ENCODE peak calls at places on chromosome 2, in eight cellular contexts. U is IMR-90, W is fibroblast of lung, F is heart right ventricle, J is right cardiac atrium, B is spleen, R is sigmoid colon, I is H9. P is an unnamed sample.

GRCh38 chr2:88099798-88100488 is 27.9 kb downstream of the FABP1 start:
- DNase-seq in R (no peak), J (no peak), U (peak), W (peak), B (no peak), F (no peak), I (peak), P (no peak)

GRCh38 chr2:79530443-79530842 is 17.6 kb downstream of the CTNNA2 start:
- DNase-seq in W (no peak), B (no peak), J (no peak), U (no peak), F (no peak), I (no peak), R (no peak), P (peak)

GRCh38 chr2:229980440-229981184 is 58.3 kb downstream of the FBXO36 start:
- DNase-seq in U (peak), J (peak), F (peak), I (peak), R (peak), W (peak), B (peak), P (peak)

GRCh38 chr2:38243186-38243890 is 133.7 kb downstream of the ATL2 start:
- DNase-seq in I (no peak), F (no peak), B (no peak), R (no peak), U (no peak), J (no peak), W (no peak), P (no peak)

GRCh38 chr2:162333968-162334367 is 10.0 kb upstream of the GCA start:
- DNase-seq in B (no peak), U (peak), W (no peak), F (no peak), J (no peak), R (no peak), I (peak), P (peak)

GRCh38 chr2:84494070-84494469 is 22.2 kb upstream of the DNAH6 start:
- DNase-seq in B (no peak), J (no peak), U (peak), W (no peak), R (no peak), F (no peak), I (no peak), P (no peak)

GRCh38 chr2:236169151-236169721 is 1.1 kb upstream of the GBX2 start:
- DNase-seq in B (peak), J (peak), F (no peak), R (peak), U (no peak), I (peak), W (no peak), P (no peak)

GRCh38 chr2:11344956-11345671 is 678 bp upstream of the ROCK2 start:
- DNase-seq in R (peak), B (no peak), F (peak), I (no peak), J (peak), W (peak), U (peak), P (peak)

GRCh38 chr2:97663626-97663961 is 250 bp downstream of the ACTR1B start:
- DNase-seq in I (no peak), R (no peak), W (no peak), U (no peak), J (no peak), F (no peak), B (no peak), P (no peak)

GRCh38 chr2:189880963-189881362 is 96.7 kb downstream of the PMS1 start:
- DNase-seq in J (no peak), R (no peak), U (no peak), F (no peak), W (no peak), I (no peak), B (no peak), P (no peak)

GRCh38 chr2:10007440-10007839 is 35.9 kb upstream of the KLF11 start:
- DNase-seq in R (peak), W (no peak), U (peak), B (peak), I (no peak), J (peak), F (no peak), P (no peak)

GRCh38 chr2:208361077-208361441 is 45.5 kb upstream of the PTH2R start:
- DNase-seq in B (peak), I (no peak), W (no peak), J (peak), U (no peak), R (no peak), F (no peak), P (no peak)

GRCh38 chr2:118032169-118033013 is 18.5 kb upstream of the CCDC93 start:
- DNase-seq in B (no peak), W (peak), I (peak), R (no peak), U (peak), J (no peak), F (no peak), P (peak)

GRCh38 chr2:73856214-73856613 is 27.5 kb downstream of the STAMBP start:
- DNase-seq in W (peak), U (peak), B (no peak), J (no peak), R (no peak), F (no peak), I (no peak), P (no peak)

DNA sequence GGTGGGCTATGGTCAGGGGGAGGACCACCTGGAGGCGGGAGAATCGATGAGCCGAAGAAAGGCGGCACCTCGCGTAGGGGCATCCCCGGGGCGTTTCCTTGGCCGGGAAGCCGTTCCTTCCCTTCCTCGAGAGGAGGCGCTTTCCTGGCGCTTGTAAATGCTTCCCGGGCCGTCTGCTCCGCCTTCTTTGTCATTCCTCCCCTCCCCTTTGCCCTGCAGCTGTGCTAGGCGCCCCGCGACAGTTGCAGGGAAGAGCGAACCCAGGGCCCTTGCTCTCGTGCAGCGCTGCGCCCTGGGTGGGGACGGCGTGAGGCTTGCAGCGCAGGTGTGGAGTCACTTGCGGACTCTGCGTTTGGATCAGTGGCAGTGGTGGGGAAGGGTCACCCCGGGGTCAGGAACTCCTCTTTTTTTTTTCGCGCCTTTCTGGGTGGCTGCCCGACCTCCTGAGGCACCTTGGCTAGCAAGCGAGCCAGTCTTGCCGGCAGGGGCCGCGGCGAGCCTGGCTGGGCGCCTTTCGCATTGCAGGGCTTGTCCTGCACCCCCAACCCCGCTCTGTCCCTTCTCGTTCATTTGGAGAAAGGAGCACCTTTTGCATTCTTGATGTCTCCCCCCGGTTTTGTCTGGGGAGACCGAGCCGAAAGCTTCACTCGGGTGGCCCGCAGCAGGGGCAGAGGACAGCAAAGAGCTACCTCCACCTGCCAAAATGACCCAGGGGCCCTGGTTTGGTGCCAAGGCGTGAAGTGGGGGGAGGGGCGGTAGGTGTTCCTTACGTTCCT is 858 bp downstream of the KCNS3 start:
- DNase-seq in W (peak), I (peak), J (peak), R (peak), F (peak), B (no peak), U (peak), P (peak)
- H3K27ac ChIP-seq in W (no peak), I (no peak), J (no peak), R (peak), F (peak), B (no peak), U (no peak), P (peak)

GRCh38 chr2:26614205-26615128 is 26.7 kb downstream of the CIB4 start:
- DNase-seq in J (no peak), W (no peak), U (no peak), F (peak), R (peak), B (peak), I (no peak), P (no peak)
- H3K27ac ChIP-seq in J (no peak), W (no peak), U (no peak), F (no peak), R (peak), B (no peak), I (no peak), P (no peak)

GRCh38 chr2:127510073-127510472 is 16.2 kb downstream of the IWS1 start:
- DNase-seq in I (no peak), W (peak), F (no peak), B (no peak), J (no peak), R (no peak), U (no peak), P (peak)

GRCh38 chr2:127512362-127512761 is 13.9 kb downstream of the IWS1 start:
- DNase-seq in B (no peak), U (no peak), R (no peak), J (no peak), F (no peak), I (no peak), W (no peak), P (no peak)

GRCh38 chr2:127511090-127511489 is 15.2 kb downstream of the IWS1 start:
- DNase-seq in F (no peak), U (no peak), B (no peak), R (no peak), I (no peak), W (no peak), J (no peak), P (no peak)

GRCh38 chr2:127514076-127514475 is 12.2 kb downstream of the IWS1 start:
- DNase-seq in J (no peak), U (no peak), B (no peak), I (no peak), R (no peak), W (no peak), F (no peak), P (no peak)

DNA sequence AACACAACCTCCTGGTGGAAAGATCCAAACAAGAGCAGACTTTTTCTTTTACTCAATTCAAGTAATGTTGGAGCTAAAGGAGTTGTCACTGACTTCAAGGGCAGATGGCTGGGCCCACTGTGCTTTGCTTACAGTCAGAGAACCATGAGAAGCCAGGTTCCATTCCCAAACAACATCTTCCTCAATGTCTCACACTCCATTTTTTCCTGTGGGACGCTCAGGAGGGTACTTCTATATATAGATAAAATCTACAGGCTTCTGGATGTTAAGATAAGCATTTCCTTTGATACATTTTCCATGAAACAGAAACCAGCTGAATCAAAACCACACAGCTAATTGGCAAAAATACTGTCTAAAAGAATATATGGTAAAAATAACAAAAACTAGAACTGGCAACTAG is 14.4 kb downstream of the IWS1 start:
- DNase-seq in J (no peak), U (no peak), I (no peak), F (no peak), W (no peak), R (no peak), B (no peak), P (no peak)
- H3K27ac ChIP-seq in J (no peak), U (no peak), I (no peak), F (no peak), W (no peak), R (no peak), B (no peak), P (no peak)

DNA sequence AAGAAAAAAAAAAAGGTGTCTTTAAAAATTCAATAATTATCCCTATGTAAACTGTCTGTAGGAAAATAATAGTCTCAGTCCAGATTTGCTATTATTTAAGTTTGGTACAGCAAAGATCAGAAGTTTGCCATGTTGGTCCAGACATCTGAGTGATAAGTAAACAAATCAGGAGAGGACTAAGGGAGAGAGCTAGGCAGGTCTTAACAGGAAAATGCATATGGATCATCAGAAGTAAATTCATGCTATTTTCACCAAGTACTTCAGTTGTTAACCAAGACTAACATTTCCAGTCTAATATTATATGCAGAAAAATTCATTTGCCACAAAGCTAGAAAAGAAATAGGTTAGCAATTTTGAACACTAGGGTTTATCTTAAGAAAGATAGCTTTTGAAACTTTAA is 95.0 kb upstream of the STK17B start:
- DNase-seq in F (no peak), U (no peak), B (no peak), R (no peak), I (no peak), W (no peak), J (no peak), P (no peak)
- H3K27ac ChIP-seq in F (no peak), U (no peak), B (peak), R (no peak), I (no peak), W (no peak), J (no peak), P (no peak)

GRCh38 chr2:64700133-64700809 is 46.6 kb upstream of the SERTAD2 start:
- DNase-seq in B (no peak), J (no peak), U (peak), W (peak), I (no peak), R (no peak), F (no peak), P (no peak)
- H3K27ac ChIP-seq in B (no peak), J (no peak), U (no peak), W (no peak), I (no peak), R (no peak), F (no peak), P (no peak)

GRCh38 chr2:111905990-111906735 is 7.8 kb downstream of the MERTK start:
- DNase-seq in U (no peak), J (no peak), R (no peak), W (no peak), B (no peak), F (no peak), I (no peak), P (no peak)
- H3K27ac ChIP-seq in U (no peak), J (no peak), R (peak), W (no peak), B (no peak), F (peak), I (no peak), P (peak)

DNA sequence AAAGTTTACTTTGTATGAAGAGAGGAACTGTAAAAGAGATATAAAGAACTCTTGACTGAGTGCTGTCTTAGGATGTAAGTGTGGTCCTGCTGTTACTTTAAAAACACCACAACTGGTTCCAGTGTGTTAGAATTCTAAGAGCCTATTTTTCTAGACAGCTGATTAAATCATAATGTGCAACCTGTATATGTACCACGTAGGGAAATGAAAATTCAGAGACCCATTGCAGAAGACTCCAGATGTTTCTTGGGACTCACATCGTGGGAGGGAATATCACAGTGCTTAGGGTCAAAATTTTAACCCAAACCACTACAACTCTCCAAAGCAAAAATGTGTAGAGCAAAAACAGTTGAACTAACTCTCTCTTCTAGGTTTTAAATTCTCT is 173.1 kb upstream of the RBMS1 start:
- DNase-seq in R (no peak), W (peak), I (no peak), U (no peak), F (no peak), J (no peak), B (no peak), P (no peak)
- H3K27ac ChIP-seq in R (peak), W (peak), I (no peak), U (peak), F (peak), J (peak), B (peak), P (peak)

GRCh38 chr2:233271693-233272092 is 20.2 kb downstream of the ATG16L1 start:
- DNase-seq in F (no peak), J (no peak), I (no peak), R (no peak), W (no peak), B (no peak), U (no peak), P (no peak)
- H3K27ac ChIP-seq in F (no peak), J (no peak), I (no peak), R (no peak), W (no peak), B (no peak), U (no peak), P (peak)

DNA sequence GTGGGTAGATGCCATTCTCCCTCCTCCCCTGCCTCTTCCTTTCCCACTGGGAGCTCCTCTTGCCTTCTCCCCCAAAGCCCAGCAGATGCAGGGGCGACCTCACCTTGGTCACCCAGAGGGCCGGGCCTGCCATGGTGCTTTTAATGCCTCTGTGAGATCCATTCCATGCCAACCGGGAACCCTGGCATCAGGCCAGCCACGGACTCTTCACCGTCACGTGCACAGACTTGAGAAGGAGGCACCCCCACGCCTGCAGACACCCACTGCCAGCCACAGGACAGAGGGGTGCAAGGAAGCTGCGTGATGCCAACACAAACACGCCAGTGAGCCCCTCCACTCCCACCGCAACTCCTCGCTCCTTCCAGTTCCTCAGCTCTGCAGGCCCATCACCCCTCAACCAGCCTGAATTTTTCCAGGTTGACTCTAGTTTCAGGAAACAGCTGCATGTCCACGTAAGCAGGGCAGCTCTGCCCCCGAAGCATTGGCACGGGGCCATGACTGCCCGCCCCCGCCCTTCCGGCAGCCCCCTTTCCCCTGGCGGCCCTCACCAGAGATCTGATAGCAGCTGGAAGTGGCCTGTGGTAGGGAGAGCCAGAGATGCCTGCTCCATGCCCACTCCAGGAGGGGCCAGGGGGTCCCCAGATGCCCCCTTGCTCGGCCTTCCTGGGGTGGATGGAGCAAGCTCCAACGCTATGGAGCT is 50.8 kb downstream of the DNMT3A start:
- DNase-seq in R (peak), I (no peak), F (peak), U (peak), W (no peak), B (no peak), J (peak), P (no peak)
- H3K27ac ChIP-seq in R (no peak), I (no peak), F (no peak), U (no peak), W (no peak), B (peak), J (no peak), P (no peak)

GRCh38 chr2:63007813-63008458 is 42.7 kb upstream of the OTX1 start:
- DNase-seq in U (no peak), F (no peak), R (no peak), B (no peak), I (no peak), W (no peak), J (no peak), P (no peak)
- H3K27ac ChIP-seq in U (no peak), F (no peak), R (no peak), B (no peak), I (no peak), W (no peak), J (no peak), P (no peak)